ENCODE peak calls at places on chromosomes 12 and 14, in five cellular contexts. A is left colon; J is stomach; V is RCC 7860; W is activated T-helper 9 cell treated with anti-CD3 and anti-CD28 coated beads, Interleukin-2, amount 50 U/mL, for 16 hours. Q is an unnamed sample.

GRCh38 chr14:64541261-64541970 is 875 bp downstream of the HSPA2 start:
- DNase-seq in A (peak), J (no peak), V (no peak), W (peak), Q (no peak)

GRCh38 chr14:52695481-52696091 is at the start of gene ERO1A:
- DNase-seq in A (peak), J (peak), V (peak), W (peak), Q (peak)

GRCh38 chr14:79825046-79825521 is 386.2 kb downstream of the DIO2 start:
- DNase-seq in A (no peak), J (no peak), V (no peak), W (no peak), Q (no peak)

GRCh38 chr14:50666772-50667490 is 1.2 kb downstream of the SAV1 start:
- DNase-seq in A (no peak), J (peak), V (peak), W (no peak), Q (no peak)

GRCh38 chr12:2387051-2387834 is 334.5 kb downstream of the CACNA1C start:
- DNase-seq in A (no peak), J (no peak), V (peak), W (no peak), Q (peak)

GRCh38 chr12:113831486-113831885 is 134.6 kb downstream of the RBM19 start:
- DNase-seq in A (no peak), J (no peak), V (no peak), W (no peak), Q (no peak)

GRCh38 chr12:77339610-77340009 is 274.2 kb upstream of the E2F7 start:
- DNase-seq in A (no peak), J (no peak), V (no peak), W (no peak), Q (no peak)

GRCh38 chr14:104750658-104751057 is 2.3 kb upstream of the SIVA1 start:
- DNase-seq in A (no peak), J (no peak), V (no peak), W (no peak), Q (no peak)

GRCh38 chr12:51254592-51254991 is 15.6 kb downstream of the SMAGP start:
- DNase-seq in A (no peak), J (no peak), V (peak), W (no peak), Q (no peak)

GRCh38 chr12:131458048-131458374 is 252.9 kb upstream of the SFSWAP start:
- DNase-seq in A (no peak), J (peak), V (no peak), W (no peak), Q (no peak)

GRCh38 chr14:73049428-73049827 is 8.9 kb upstream of the RBM25 start:
- DNase-seq in A (no peak), J (no peak), V (no peak), W (no peak), Q (no peak)

GRCh38 chr12:13156277-13156676 is 40.2 kb upstream of the EMP1 start:
- DNase-seq in A (no peak), J (no peak), V (no peak), W (no peak), Q (no peak)

GRCh38 chr12:68482660-68483059 is 128.0 kb upstream of the RAP1B start:
- DNase-seq in A (peak), J (no peak), V (no peak), W (no peak), Q (no peak)

GRCh38 chr12:25518512-25518911 is 34.6 kb downstream of the LMNTD1 start:
- DNase-seq in A (no peak), J (no peak), V (peak), W (no peak), Q (no peak)

GRCh38 chr12:108921946-108922345 is 42.1 kb downstream of the DAO start:
- DNase-seq in A (no peak), J (no peak), V (no peak), W (no peak), Q (no peak)

GRCh38 chr12:103652808-103653207 is 65.7 kb downstream of the STAB2 start:
- DNase-seq in A (peak), J (no peak), V (no peak), W (no peak), Q (no peak)

GRCh38 chr12:6316921-6317692 is 6.6 kb downstream of the PLEKHG6 start:
- DNase-seq in A (no peak), J (no peak), V (no peak), W (no peak), Q (no peak)

GRCh38 chr14:102540310-102541028 is 30.9 kb upstream of the ANKRD9 start:
- DNase-seq in A (no peak), J (no peak), V (no peak), W (no peak), Q (no peak)

GRCh38 chr14:89349196-89350008 is 67.6 kb downstream of the FOXN3 start:
- DNase-seq in A (peak), J (peak), V (no peak), W (no peak), Q (no peak)

GRCh38 chr14:103140316-103141109 is 17.3 kb downstream of the TNFAIP2 start:
- DNase-seq in A (no peak), J (no peak), V (peak), W (no peak), Q (no peak)

GRCh38 chr12:52721838-52722470 is 18.6 kb upstream of the KRT77 start:
- DNase-seq in A (no peak), J (no peak), V (no peak), W (no peak), Q (no peak)

GRCh38 chr12:76337583-76337982 is 10.6 kb downstream of the BBS10 start:
- DNase-seq in A (no peak), J (no peak), V (no peak), W (no peak), Q (no peak)

GRCh38 chr12:19456176-19456575 is 16.9 kb downstream of the AEBP2 start:
- DNase-seq in A (no peak), J (no peak), V (no peak), W (no peak), Q (no peak)

GRCh38 chr14:83909507-83909906 is 1620.4 kb upstream of the FLRT2 start:
- DNase-seq in A (no peak), J (no peak), V (no peak), W (no peak), Q (no peak)

GRCh38 chr14:95770777-95771176 is 56.9 kb upstream of the TCL1A start:
- DNase-seq in A (no peak), J (no peak), V (no peak), W (no peak), Q (no peak)

GRCh38 chr14:102885686-102886447 is 36.6 kb upstream of the AMN start:
- DNase-seq in A (no peak), J (no peak), V (no peak), W (no peak), Q (no peak)

GRCh38 chr12:105300883-105301282 is 29.6 kb upstream of the C12orf75 start:
- DNase-seq in A (no peak), J (no peak), V (no peak), W (no peak), Q (no peak)

GRCh38 chr12:107125833-107126232 is 32.5 kb upstream of the CRY1 start:
- DNase-seq in A (no peak), J (no peak), V (no peak), W (no peak), Q (no peak)

GRCh38 chr14:52313493-52313881 is 625 bp upstream of the PTGER2 start:
- DNase-seq in A (no peak), J (no peak), V (no peak), W (no peak), Q (no peak)

GRCh38 chr12:79174656-79175055 is 310.1 kb downstream of the SYT1 start:
- DNase-seq in A (no peak), J (no peak), V (no peak), W (no peak), Q (no peak)

GRCh38 chr14:60651936-60652673 is 2.8 kb upstream of the SIX1 start:
- DNase-seq in A (no peak), J (no peak), V (no peak), W (no peak), Q (no peak)

GRCh38 chr12:105084251-105085250 is at the start of gene ALDH1L2:
- DNase-seq in A (peak), J (peak), V (no peak), W (peak), Q (peak)

GRCh38 chr12:28611115-28611435 is 420.8 kb downstream of the CCDC91 start:
- DNase-seq in A (no peak), J (no peak), V (no peak), W (no peak), Q (no peak)

GRCh38 chr12:88371416-88372183 is 208.7 kb downstream of the KITLG start:
- DNase-seq in A (no peak), J (no peak), V (no peak), W (no peak), Q (no peak)

GRCh38 chr14:22819191-22819988 is 4.2 kb upstream of the SLC7A7 start:
- DNase-seq in A (peak), J (peak), V (no peak), W (no peak), Q (no peak)

GRCh38 chr12:120851939-120852338 is 52.2 kb downstream of the SPPL3 start:
- DNase-seq in A (no peak), J (no peak), V (no peak), W (no peak), Q (no peak)

GRCh38 chr14:38248629-38249028 is 7.3 kb downstream of the CLEC14A start:
- DNase-seq in A (no peak), J (no peak), V (no peak), W (no peak), Q (no peak)

Q was measured in omental fat pad.